ENCODE peak calls at places on chromosomes 3 and 15, in eight cellular contexts. N, G, X, E, S, D, C and U are unnamed samples.

GRCh38 chr3:119149484-119149883 is 3.5 kb downstream of the TEX55 start:
- DNase-seq in N (no peak), G (no peak), X (no peak), E (no peak), S (no peak), D (no peak), C (no peak), U (no peak)

GRCh38 chr3:133595341-133595740 is 21.9 kb downstream of the CDV3 start:
- DNase-seq in N (no peak), G (no peak), X (no peak), E (no peak), S (no peak), D (no peak), C (no peak), U (no peak)

GRCh38 chr3:39264053-39264452 is 15.8 kb downstream of the CX3CR1 start:
- DNase-seq in N (no peak), G (no peak), X (no peak), E (no peak), S (no peak), D (no peak), C (no peak), U (no peak)

GRCh38 chr15:78374436-78375393 is 34.6 kb downstream of the CRABP1 start:
- DNase-seq in N (peak), G (peak), X (peak), E (no peak), S (no peak), D (peak), C (peak), U (peak)

GRCh38 chr3:63015614-63016016 is 140.4 kb upstream of the CADPS start:
- DNase-seq in N (no peak), G (no peak), X (no peak), E (no peak), S (no peak), D (no peak), C (peak), U (peak)

GRCh38 chr15:41022487-41023090 is 69.3 kb downstream of the CHAC1 start:
- DNase-seq in N (peak), G (peak), X (peak), E (peak), S (no peak), D (no peak), C (peak), U (no peak)

GRCh38 chr3:159045279-159045678 is 243.4 kb downstream of the MFSD1 start:
- DNase-seq in N (no peak), G (no peak), X (no peak), E (no peak), S (no peak), D (no peak), C (no peak), U (no peak)

GRCh38 chr15:68278345-68279217 is 1.0 kb downstream of the FEM1B start:
- DNase-seq in N (no peak), G (no peak), X (no peak), E (no peak), S (no peak), D (no peak), C (peak), U (peak)

GRCh38 chr3:129934234-129935123 is 40.0 kb upstream of the TRH start:
- DNase-seq in N (no peak), G (peak), X (no peak), E (peak), S (no peak), D (no peak), C (peak), U (peak)

GRCh38 chr3:81308296-81308695 is 453.1 kb downstream of the GBE1 start:
- DNase-seq in N (no peak), G (no peak), X (no peak), E (no peak), S (no peak), D (no peak), C (no peak), U (no peak)

GRCh38 chr3:17602126-17602525 is 140.3 kb downstream of the TBC1D5 start:
- DNase-seq in N (no peak), G (no peak), X (no peak), E (no peak), S (no peak), D (no peak), C (no peak), U (no peak)

GRCh38 chr3:144429719-144430121 is 458.1 kb downstream of the DIPK2A start:
- DNase-seq in N (no peak), G (no peak), X (no peak), E (no peak), S (no peak), D (no peak), C (no peak), U (no peak)

GRCh38 chr3:115553796-115554495 is 69.4 kb upstream of the GAP43 start:
- DNase-seq in N (no peak), G (no peak), X (no peak), E (no peak), S (no peak), D (no peak), C (no peak), U (no peak)

GRCh38 chr3:51568041-51568440 is 29.5 kb downstream of the RAD54L2 start:
- DNase-seq in N (no peak), G (no peak), X (no peak), E (no peak), S (no peak), D (no peak), C (no peak), U (no peak)

GRCh38 chr3:73781536-73781935 is 156.8 kb upstream of the PDZRN3 start:
- DNase-seq in N (no peak), G (no peak), X (no peak), E (no peak), S (no peak), D (no peak), C (no peak), U (no peak)

GRCh38 chr15:33242669-33243191 is 48.2 kb upstream of the FMN1 start:
- DNase-seq in N (no peak), G (no peak), X (no peak), E (no peak), S (peak), D (no peak), C (no peak), U (no peak)

GRCh38 chr15:39396979-39397615 is 183.8 kb upstream of the THBS1 start:
- DNase-seq in N (no peak), G (no peak), X (no peak), E (no peak), S (no peak), D (no peak), C (no peak), U (no peak)
- TF ChIP-seq POLR2AphosphoS5 in N (no peak), G (no peak), X (no peak), E (no peak), S (no peak), D (peak), C (no peak), U (no peak)

GRCh38 chr3:111919370-111920065 is 59.3 kb upstream of the ABHD10 start:
- DNase-seq in N (no peak), G (no peak), X (no peak), E (no peak), S (no peak), D (no peak), C (no peak), U (no peak)
- TF ChIP-seq POLR2A in N (no peak), G (no peak), X (no peak), E (no peak), S (no peak), D (no peak), C (no peak), U (no peak)

GRCh38 chr3:44173263-44173662 is 68.4 kb upstream of the TOPAZ1 start:
- DNase-seq in N (no peak), G (no peak), X (no peak), E (no peak), S (peak), D (peak), C (no peak), U (no peak)

GRCh38 chr3:44184319-44184953 is 57.2 kb upstream of the TOPAZ1 start:
- DNase-seq in N (no peak), G (no peak), X (peak), E (no peak), S (peak), D (no peak), C (no peak), U (no peak)

GRCh38 chr3:44175070-44175469 is 66.6 kb upstream of the TOPAZ1 start:
- DNase-seq in N (no peak), G (no peak), X (no peak), E (no peak), S (peak), D (no peak), C (no peak), U (no peak)

GRCh38 chr3:44179251-44179650 is 62.4 kb upstream of the TOPAZ1 start:
- DNase-seq in N (no peak), G (no peak), X (no peak), E (no peak), S (no peak), D (no peak), C (no peak), U (no peak)
- TF ChIP-seq POLR2AphosphoS5 in N (no peak), G (no peak), X (no peak), E (no peak), S (no peak), D (no peak), C (no peak), U (no peak)

DNA sequence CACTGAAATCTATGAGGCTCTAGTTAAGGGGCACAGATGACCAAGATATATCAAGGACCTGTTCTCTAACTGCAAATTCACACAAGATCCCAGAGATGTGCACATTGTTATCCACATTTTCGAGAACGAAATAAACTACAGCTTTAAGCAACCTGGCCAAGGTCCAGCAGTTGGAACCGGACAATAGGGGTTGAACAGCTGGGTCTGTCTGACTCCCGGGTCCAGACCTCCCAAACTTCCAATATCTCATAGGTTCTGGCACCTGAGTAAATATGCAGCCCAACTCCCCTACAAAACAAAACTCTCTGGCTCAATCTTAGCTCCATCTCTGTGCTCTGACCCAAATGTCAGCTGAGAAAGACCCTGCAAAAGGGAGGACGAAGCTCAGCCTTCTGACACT is 14.3 kb upstream of the SPATA12 start:
- DNase-seq in N (no peak), G (no peak), X (no peak), E (no peak), S (no peak), D (no peak), C (no peak), U (no peak)
- TF ChIP-seq POLR2A in N (no peak), G (no peak), X (no peak), E (no peak), S (no peak), D (no peak), C (no peak), U (no peak)